ENCODE peak calls at places on chromosomes 3 and 15, in five cellular contexts. C, Z, B, M and F are unnamed samples.

GRCh38 chr3:32392530-32393302 is 1.1 kb downstream of the CMTM7 start:
- DNase-seq in Z (peak; percentile 76), M (peak; percentile 61), B (no peak), C (no peak), F (peak; percentile 22)

GRCh38 chr15:91127236-91127914 is 27.3 kb downstream of the SV2B start:
- DNase-seq in C (no peak), B (no peak), Z (no peak), M (no peak), F (no peak)

GRCh38 chr3:15796331-15796730 is 1.4 kb downstream of the ANKRD28 start:
- DNase-seq in B (no peak), C (no peak), Z (no peak), M (no peak), F (no peak)

GRCh38 chr15:63628123-63628822 is 31.1 kb downstream of the FBXL22 start:
- DNase-seq in C (no peak), B (no peak), M (no peak), Z (no peak), F (no peak)

GRCh38 chr3:150830094-150830681 is 67.2 kb upstream of the SIAH2 start:
- DNase-seq in C (peak; percentile 33), B (no peak), Z (no peak), M (no peak), F (peak; percentile 34)

GRCh38 chr3:176919836-176920760 is 277.2 kb downstream of the TBL1XR1 start:
- DNase-seq in Z (no peak), B (no peak), C (no peak), M (peak; percentile 35), F (no peak)

GRCh38 chr15:45660231-45660979 is 25.6 kb downstream of the SQOR start:
- DNase-seq in M (no peak), B (no peak), Z (no peak), C (peak; percentile 31), F (peak; percentile 38)

GRCh38 chr15:89105147-89105546 is 16.9 kb downstream of the ABHD2 start:
- DNase-seq in M (no peak), B (no peak), C (no peak), Z (no peak), F (no peak)

GRCh38 chr3:185371683-185372082 is 8.7 kb downstream of the MAP3K13 start:
- DNase-seq in M (no peak), C (no peak), B (no peak), Z (no peak), F (no peak)

GRCh38 chr15:40029979-40030893 is 8.7 kb downstream of the SRP14 start:
- DNase-seq in M (no peak), Z (no peak), C (no peak), B (no peak), F (no peak)

GRCh38 chr15:82646250-82647044 is 716 bp downstream of the CPEB1 start:
- DNase-seq in Z (no peak), M (peak; percentile 45), C (peak; percentile 12), B (no peak), F (no peak)

GRCh38 chr15:50234764-50235163 is 30.8 kb downstream of the HDC start:
- DNase-seq in Z (no peak), M (no peak), C (no peak), B (no peak), F (no peak)

GRCh38 chr3:27596334-27596841 is 112.2 kb upstream of the SLC4A7 start:
- DNase-seq in M (no peak), C (peak; percentile 11), B (no peak), Z (no peak), F (peak; percentile 41)

GRCh38 chr3:134028486-134029255 is 1.1 kb downstream of the SLCO2A1 start:
- DNase-seq in M (no peak), B (no peak), C (no peak), Z (no peak), F (no peak)

GRCh38 chr15:69607101-69607500 is 154.5 kb downstream of the RPLP1 start:
- DNase-seq in B (no peak), C (no peak), M (no peak), Z (no peak), F (no peak)

GRCh38 chr3:59480486-59480995 is 430.7 kb upstream of the CFAP20DC start:
- DNase-seq in C (no peak), Z (no peak), M (peak; percentile 16), B (peak; percentile 55), F (peak; percentile 26)

GRCh38 chr15:70701891-70702568 is 61.3 kb downstream of the UACA start:
- DNase-seq in B (no peak), M (no peak), C (no peak), Z (no peak), F (no peak)

GRCh38 chr15:101615414-101615985 is 36.7 kb downstream of the TM2D3 start:
- DNase-seq in C (no peak), M (peak; percentile 60), Z (no peak), B (no peak), F (no peak)

GRCh38 chr15:62512906-62513305 is 347.8 kb upstream of the C2CD4B start:
- DNase-seq in B (no peak), Z (no peak), M (no peak), C (no peak), F (no peak)

GRCh38 chr15:62886431-62887071 is 156.0 kb upstream of the TPM1 start:
- DNase-seq in C (peak; percentile 59), M (no peak), Z (no peak), B (no peak), F (no peak)

GRCh38 chr3:195070321-195070720 is 200.6 kb downstream of the XXYLT1 start:
- DNase-seq in C (no peak), M (no peak), Z (no peak), B (no peak), F (no peak)

GRCh38 chr15:27692438-27692837 is 406.7 kb downstream of the OCA2 start:
- DNase-seq in Z (no peak), M (no peak), C (no peak), B (no peak), F (no peak)

GRCh38 chr15:25783607-25784131 is 79.5 kb downstream of the ATP10A start:
- DNase-seq in M (no peak), Z (no peak), C (no peak), B (no peak), F (no peak)

GRCh38 chr15:45089712-45090373 is 24.1 kb downstream of the DUOX2 start:
- DNase-seq in M (no peak), B (no peak), C (no peak), Z (no peak), F (no peak)

GRCh38 chr3:6807967-6808588 is 52.8 kb upstream of the GRM7 start:
- DNase-seq in M (no peak), B (no peak), Z (no peak), C (no peak), F (no peak)

GRCh38 chr15:33152502-33153109 is 41.9 kb downstream of the FMN1 start:
- DNase-seq in B (no peak), C (no peak), Z (no peak), M (no peak), F (no peak)

GRCh38 chr3:188947401-188947982 is 224.3 kb upstream of the TPRG1 start:
- DNase-seq in Z (peak; percentile 93), B (no peak), M (peak; percentile 92), C (peak; percentile 94), F (no peak)

GRCh38 chr3:55000546-55000945 is 72.7 kb upstream of the LRTM1 start:
- DNase-seq in Z (no peak), M (peak; percentile 31), B (no peak), C (no peak), F (no peak)

GRCh38 chr3:171874879-171875278 is 31.7 kb downstream of the TMEM212 start:
- DNase-seq in Z (no peak), M (no peak), B (no peak), C (no peak), F (no peak)

GRCh38 chr3:107612581-107613182 is 89.9 kb downstream of the BBX start:
- DNase-seq in Z (no peak), C (no peak), M (no peak), B (no peak), F (no peak)

GRCh38 chr15:73957276-73957675 is 31.0 kb downstream of the LOXL1 start:
- DNase-seq in Z (peak; percentile 36), M (no peak), C (peak; percentile 59), B (no peak), F (no peak)

GRCh38 chr3:139954146-139954545 is 19.2 kb downstream of the CLSTN2 start:
- DNase-seq in Z (no peak), C (no peak), B (no peak), M (no peak), F (no peak)

GRCh38 chr15:39555885-39556284 is 25.0 kb upstream of the THBS1 start:
- DNase-seq in M (no peak), B (no peak), Z (no peak), C (no peak), F (no peak)

GRCh38 chr3:130929827-130930226 is 35.9 kb downstream of the ATP2C1 start:
- DNase-seq in Z (no peak), C (no peak), M (no peak), B (no peak), F (no peak)

GRCh38 chr3:179837374-179837773 is 184.5 kb downstream of the USP13 start:
- DNase-seq in B (no peak), Z (no peak), M (no peak), C (no peak), F (no peak)
- TF ChIP-seq CTCF in B (no peak), Z (no peak), M (no peak), C (no peak), F (no peak)

GRCh38 chr3:123158330-123158729 is 43.4 kb upstream of the SEC22A start:
- DNase-seq in B (no peak), C (no peak), M (no peak), Z (no peak), F (no peak)

GRCh38 chr3:123159926-123160635 is 41.7 kb upstream of the SEC22A start:
- DNase-seq in B (no peak), C (no peak), M (no peak), Z (no peak), F (no peak)

GRCh38 chr3:123158899-123159390 is 42.8 kb upstream of the SEC22A start:
- DNase-seq in B (no peak), M (no peak), C (no peak), Z (no peak), F (no peak)

GRCh38 chr3:123163146-123163545 is 38.6 kb upstream of the SEC22A start:
- DNase-seq in B (no peak), C (no peak), Z (no peak), M (no peak), F (no peak)

GRCh38 chr3:123161167-123161566 is 40.6 kb upstream of the SEC22A start:
- DNase-seq in M (no peak), Z (no peak), C (no peak), B (no peak), F (no peak)
- TF ChIP-seq CTCF in M (no peak), Z (no peak), C (no peak), B (peak; percentile 14), F (no peak)

DNA sequence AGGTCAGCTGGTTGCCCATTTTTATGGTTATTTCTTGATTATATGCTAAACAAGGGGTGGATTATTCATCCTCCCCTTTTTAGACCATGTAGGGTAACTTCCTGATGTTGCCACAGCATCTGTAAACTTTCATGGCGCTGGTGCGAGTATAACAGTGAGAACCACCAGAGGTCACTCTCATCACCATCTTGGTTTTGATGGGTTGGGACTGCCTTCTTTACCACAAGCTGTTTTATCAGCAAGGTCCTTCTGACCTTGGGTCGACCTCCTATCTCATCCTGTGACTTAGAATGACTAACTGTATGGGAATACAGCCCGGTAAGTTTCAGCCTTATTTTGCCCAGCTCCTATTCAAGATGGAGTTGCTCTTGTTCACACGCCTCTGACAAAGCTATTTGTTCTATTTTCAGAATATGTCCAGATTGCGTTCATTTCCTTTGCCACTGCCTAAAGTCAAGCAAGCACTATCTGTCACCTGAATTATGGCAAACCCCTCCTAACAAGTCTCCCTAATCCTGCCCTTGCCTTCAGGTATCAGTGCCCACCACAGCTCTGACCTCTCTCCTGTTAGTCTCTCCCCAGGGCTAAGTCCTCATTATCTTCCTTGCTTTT is 308.5 kb downstream of the ROBO2 start:
- DNase-seq in C (peak; percentile 24), B (no peak), M (no peak), Z (no peak), F (no peak)
- TF ChIP-seq CTCF in C (peak; percentile 18), B (no peak), M (no peak), Z (peak; percentile 34), F (peak; percentile 24)

GRCh38 chr15:92226020-92226612 is 167.6 kb upstream of the ST8SIA2 start:
- DNase-seq in B (no peak), M (no peak), C (peak; percentile 28), Z (no peak), F (peak; percentile 15)
- TF ChIP-seq CTCF in B (peak; percentile 64), M (no peak), C (peak; percentile 65), Z (peak; percentile 49), F (peak; percentile 47)